ENCODE peak calls at places on chromosomes 1 and 21, in four cellular contexts. C is HepG2, N is HEK293T, D is K562. X is an unnamed sample.

GRCh38 chr1:923991-924618 is 382 bp downstream of the SAMD11 start:
- DNase-seq in D (peak), N (no peak), C (no peak), X (no peak)

GRCh38 chr1:97014426-97014825 is 292.8 kb downstream of the PTBP2 start:
- DNase-seq in N (no peak), C (no peak), D (no peak), X (no peak)

GRCh38 chr1:78237364-78237916 is 191.7 kb downstream of the GIPC2 start:
- DNase-seq in C (no peak), D (no peak), N (no peak), X (no peak)

GRCh38 chr1:235866207-235866912 is at the start of gene LYST:
- DNase-seq in N (peak), C (peak), D (peak), X (peak)

GRCh38 chr1:61589382-61589765 is 135.6 kb downstream of the TM2D1 start:
- DNase-seq in D (no peak), C (no peak), N (no peak), X (no peak)

GRCh38 chr1:211474426-211474825 is 17.5 kb downstream of the RD3 start:
- DNase-seq in N (peak), C (no peak), D (peak), X (no peak)

GRCh38 chr1:70487471-70487840 is 76.4 kb downstream of the CTH start:
- DNase-seq in N (no peak), C (no peak), D (no peak), X (no peak)

GRCh38 chr1:207745839-207746767 is 5.8 kb upstream of the CD46 start:
- DNase-seq in N (no peak), D (peak), C (no peak), X (no peak)

GRCh38 chr1:29234471-29234870 is 1.9 kb upstream of the PTPRU start:
- DNase-seq in N (no peak), C (no peak), D (no peak), X (no peak)

GRCh38 chr1:167635233-167635648 is 5.2 kb downstream of the RCSD1 start:
- DNase-seq in D (peak), C (no peak), N (peak), X (peak)

GRCh38 chr1:40948741-40949528 is 30.6 kb upstream of the CTPS1 start:
- DNase-seq in N (peak), D (peak), C (peak), X (peak)

GRCh38 chr1:238223067-238223640 is 332.4 kb upstream of the ZP4 start:
- DNase-seq in N (no peak), C (no peak), D (no peak), X (no peak)

GRCh38 chr21:44426663-44427191 is 28.6 kb upstream of the LRRC3 start:
- DNase-seq in C (no peak), D (no peak), N (no peak), X (no peak)

GRCh38 chr1:61067446-61067845 is 14.9 kb upstream of the NFIA start:
- DNase-seq in D (no peak), C (no peak), N (no peak), X (no peak)

GRCh38 chr1:10347109-10347508 is 51.8 kb upstream of the PGD start:
- DNase-seq in C (no peak), N (no peak), D (no peak), X (no peak)

GRCh38 chr1:30064547-30064946 is 658.8 kb downstream of the MATN1 start:
- DNase-seq in D (no peak), N (no peak), C (no peak), X (no peak)

GRCh38 chr1:8212443-8212920 is 105.4 kb upstream of the SLC45A1 start:
- DNase-seq in C (no peak), D (no peak), N (no peak), X (no peak)

GRCh38 chr1:222347627-222348026 is 200.3 kb downstream of the HHIPL2 start:
- DNase-seq in D (no peak), C (no peak), N (no peak), X (no peak)

GRCh38 chr1:91176250-91176649 is 154.4 kb upstream of the ZNF644 start:
- DNase-seq in N (no peak), C (no peak), D (no peak), X (no peak)

GRCh38 chr1:34866762-34867109 is 7.2 kb upstream of the SMIM12 start:
- DNase-seq in D (no peak), N (no peak), C (no peak), X (no peak)

DNA sequence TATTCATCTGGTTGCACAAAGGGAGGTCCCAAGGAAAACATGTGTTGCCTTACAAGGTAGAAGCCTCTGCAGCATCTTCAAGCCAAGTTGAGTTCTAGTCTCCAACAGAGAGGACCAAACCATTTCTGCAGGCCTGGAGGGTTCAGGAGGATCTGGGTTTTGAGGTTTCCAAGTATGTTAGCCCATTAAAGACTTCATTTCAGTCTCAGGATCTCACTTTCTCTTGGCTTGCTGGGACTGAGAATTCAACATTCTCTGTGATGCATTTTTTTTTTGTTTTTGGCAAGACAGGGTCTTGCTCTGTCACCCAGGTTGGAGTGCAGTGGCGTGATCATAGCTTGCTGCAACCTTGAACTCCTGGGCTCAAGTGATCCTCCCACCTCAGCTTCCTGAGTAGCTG is 8.8 kb upstream of the MYOCOS start:
- DNase-seq in N (no peak), C (no peak), D (no peak), X (no peak)
- TF ChIP-seq ELF4 in N (no peak), C (no peak), D (no peak), X (no peak)

GRCh38 chr21:41666641-41667051 is 100.2 kb downstream of the RIPK4 start:
- DNase-seq in N (no peak), D (no peak), C (no peak), X (no peak)

GRCh38 chr21:41667136-41667535 is 99.7 kb downstream of the RIPK4 start:
- DNase-seq in C (no peak), D (no peak), N (no peak), X (no peak)

GRCh38 chr21:41663805-41664788 is 102.8 kb downstream of the RIPK4 start:
- DNase-seq in D (no peak), C (peak), N (no peak), X (no peak)

GRCh38 chr21:41665766-41666595 is 100.9 kb downstream of the RIPK4 start:
- DNase-seq in C (no peak), D (no peak), N (no peak), X (no peak)

DNA sequence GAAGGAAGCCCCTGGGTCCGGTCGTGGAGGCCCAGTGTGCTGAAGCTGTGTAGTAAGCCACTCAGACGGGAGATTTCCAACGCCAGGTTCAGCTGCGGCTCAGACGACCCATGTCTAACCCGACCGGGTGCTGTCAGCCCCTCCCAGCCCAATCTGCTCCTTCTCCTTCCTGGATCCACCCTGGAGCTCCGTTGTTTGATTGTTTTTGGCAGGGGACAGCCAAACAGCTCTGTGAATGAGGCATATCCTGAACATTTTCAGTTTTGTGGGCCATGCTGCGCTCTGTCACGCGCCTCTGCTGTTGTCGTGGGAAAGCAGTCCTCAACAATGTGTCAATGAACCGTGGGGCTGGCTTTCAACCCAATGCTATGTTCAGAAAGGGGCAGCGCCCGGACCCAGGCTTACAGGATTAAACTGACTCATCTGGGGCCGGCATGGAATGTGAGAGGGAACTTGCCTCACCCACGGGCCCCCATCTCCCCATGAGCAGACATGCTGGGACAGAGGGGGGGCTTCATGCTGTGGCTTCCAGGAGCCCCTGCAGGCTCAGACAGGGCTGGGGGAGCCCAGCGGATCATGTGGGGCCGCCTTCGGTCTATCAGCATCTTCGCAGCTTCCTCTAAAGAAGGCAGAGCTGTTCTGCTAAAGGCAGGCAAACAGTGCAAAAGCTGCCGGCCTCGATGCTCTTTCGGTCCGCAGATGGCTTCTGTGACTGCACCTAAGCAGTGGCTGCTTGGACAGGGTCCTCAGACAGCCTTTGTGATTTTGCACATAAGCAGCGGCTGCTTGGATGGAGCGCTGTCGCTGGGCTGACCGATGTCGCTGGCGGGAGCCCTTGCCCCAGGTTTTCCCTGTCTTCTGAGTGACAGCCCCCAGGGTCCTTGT is 101.7 kb downstream of the RIPK4 start:
- DNase-seq in D (no peak), C (no peak), N (no peak), X (no peak)
- TF ChIP-seq ELF4 in D (no peak), C (no peak), N (no peak), X (no peak)

DNA sequence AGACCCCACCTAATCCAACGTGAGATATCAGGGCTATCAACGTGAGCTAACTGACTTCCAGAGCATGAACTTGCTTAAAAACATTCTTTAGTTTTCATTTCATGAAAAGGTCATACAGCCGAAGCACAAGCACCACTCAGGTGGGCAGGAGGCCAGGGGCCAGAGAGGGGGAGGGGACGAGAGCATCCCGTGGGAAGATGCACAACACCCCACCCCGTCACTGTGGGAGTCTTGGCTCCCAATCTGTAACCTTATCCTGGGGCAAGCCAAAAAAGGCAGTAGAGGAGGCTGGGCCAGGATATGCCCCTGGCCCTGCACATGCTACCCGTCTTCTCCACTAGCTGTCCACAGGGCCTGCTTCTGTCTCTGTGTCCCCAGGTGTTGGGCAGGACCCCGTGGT is 31.4 kb downstream of the SSBP3 start:
- DNase-seq in N (no peak), D (no peak), C (no peak), X (no peak)
- TF ChIP-seq ELF4 in N (no peak), D (no peak), C (no peak), X (no peak)

DNA sequence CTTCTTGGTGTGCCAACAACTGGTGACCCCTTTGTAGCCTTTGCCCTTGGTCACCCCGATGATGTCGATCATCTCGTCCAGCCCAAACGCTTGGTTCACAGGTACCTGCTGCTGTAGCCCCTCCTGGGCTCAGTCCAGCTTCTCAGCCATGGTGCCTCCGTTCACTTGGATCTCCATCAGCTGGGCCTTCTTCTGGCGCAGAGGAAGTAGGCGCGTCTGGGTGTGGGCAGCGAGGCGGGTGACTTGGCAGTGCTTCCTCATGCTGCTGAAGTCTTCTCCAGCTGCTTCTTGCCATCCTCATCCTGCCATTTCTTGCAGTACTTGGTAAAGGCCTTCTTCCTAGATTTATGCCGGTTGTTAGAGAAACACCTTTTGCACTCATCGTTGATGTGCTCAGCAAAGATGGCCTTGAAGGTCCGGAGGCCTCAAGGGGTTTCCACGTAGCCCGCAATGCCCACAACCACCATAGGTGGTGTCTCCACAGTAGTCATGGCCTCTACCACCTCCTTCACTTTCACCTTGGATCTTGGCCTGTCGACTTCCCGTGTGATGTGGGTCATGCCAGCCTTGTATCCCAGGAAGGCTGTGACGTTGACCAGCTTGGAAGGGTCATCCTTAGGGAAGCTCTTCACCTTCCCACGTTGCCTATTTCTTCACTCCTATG is 13.0 kb downstream of the DOP1B start:
- DNase-seq in N (no peak), C (no peak), D (no peak), X (peak)
- TF ChIP-seq ELF4 in N (no peak), C (no peak), D (no peak), X (no peak)

GRCh38 chr1:178324003-178324402 is 172.8 kb downstream of the CLEC20A start:
- DNase-seq in D (no peak), N (no peak), C (no peak), X (no peak)
- TF ChIP-seq ELF4 in D (no peak), N (no peak), C (no peak), X (no peak)

DNA sequence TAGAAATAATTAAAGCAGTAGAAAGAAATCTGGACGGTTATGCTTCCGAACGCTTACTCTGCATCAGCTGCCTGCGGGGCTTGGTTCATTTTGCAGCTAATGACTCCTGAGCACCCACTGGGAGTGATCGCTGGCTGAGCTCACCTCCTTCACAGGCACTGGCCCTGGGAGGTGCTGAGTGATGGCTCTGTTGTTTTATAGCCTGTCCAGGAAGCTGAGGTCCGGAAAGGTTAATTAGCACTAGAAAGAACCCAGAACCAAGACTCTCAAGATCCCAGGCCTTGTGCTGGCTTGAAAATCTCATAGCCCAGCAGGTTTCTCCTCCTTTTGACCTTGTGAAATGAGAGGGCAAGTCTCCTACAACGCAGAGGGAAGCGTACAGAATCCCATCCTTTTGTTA is 226.2 kb downstream of the AJAP1 start:
- DNase-seq in N (no peak), C (no peak), D (no peak), X (no peak)
- TF ChIP-seq ELF4 in N (no peak), C (no peak), D (no peak), X (no peak)

GRCh38 chr1:52852854-52853253 is 10.3 kb downstream of the ZYG11A start:
- DNase-seq in D (no peak), C (no peak), N (no peak), X (no peak)

GRCh38 chr1:52855584-52855983 is 13.0 kb downstream of the ZYG11A start:
- DNase-seq in N (no peak), D (no peak), C (no peak), X (no peak)

GRCh38 chr1:52857443-52857842 is 14.9 kb downstream of the ZYG11A start:
- DNase-seq in N (no peak), C (no peak), D (no peak), X (no peak)

GRCh38 chr1:52850951-52851350 is 8.4 kb downstream of the ZYG11A start:
- DNase-seq in D (no peak), N (no peak), C (no peak), X (no peak)

GRCh38 chr1:52856026-52856425 is 13.5 kb downstream of the ZYG11A start:
- DNase-seq in N (no peak), C (no peak), D (no peak), X (no peak)
- TF ChIP-seq ELF4 in N (no peak), C (no peak), D (no peak), X (no peak)

GRCh38 chr1:24991242-24992037 is 61.4 kb upstream of the RUNX3 start:
- DNase-seq in C (no peak), N (no peak), D (no peak), X (no peak)
- TF ChIP-seq ELF4 in C (no peak), N (no peak), D (no peak), X (no peak)

X was measured in WTC11.